ENCODE peak calls at places on chromosomes 3 and 15, in seven cellular contexts. One of them, this sample, is unnamed.

GRCh38 chr15:31267161-31268107 is 59.2 kb upstream of the KLF13 start:
- DNase-seq in Peyer's patch: peak; percentile 44
- DNase-seq in vagina: peak; percentile 77
- DNase-seq in ovary: no peak
- DNase-seq in uterus: no peak
- DNase-seq in heart left ventricle: no peak
- DNase-seq in HCT116: no peak
- DNase-seq in this sample: peak; percentile 1

GRCh38 chr3:76438971-76439370 is 600.9 kb upstream of the ROBO2 start:
- DNase-seq in Peyer's patch: no peak
- DNase-seq in vagina: no peak
- DNase-seq in ovary: no peak
- DNase-seq in uterus: no peak
- DNase-seq in heart left ventricle: no peak
- DNase-seq in HCT116: no peak
- DNase-seq in this sample: no peak

GRCh38 chr15:90190606-90191343 is 10.4 kb upstream of the SEMA4B start:
- DNase-seq in Peyer's patch: peak; percentile 95
- DNase-seq in vagina: no peak
- DNase-seq in ovary: no peak
- DNase-seq in uterus: no peak
- DNase-seq in heart left ventricle: no peak
- DNase-seq in HCT116: no peak
- DNase-seq in this sample: peak; percentile 87

GRCh38 chr15:67915374-67916050 is 75.7 kb upstream of the RNU6-1 start:
- DNase-seq in Peyer's patch: peak; percentile 61
- DNase-seq in vagina: peak; percentile 92
- DNase-seq in ovary: peak; percentile 61
- DNase-seq in uterus: peak; percentile 79
- DNase-seq in heart left ventricle: peak; percentile 60
- DNase-seq in HCT116: no peak
- DNase-seq in this sample: peak; percentile 93

GRCh38 chr15:60685346-60685937 is 206.5 kb upstream of the ICE2 start:
- DNase-seq in Peyer's patch: no peak
- DNase-seq in vagina: no peak
- DNase-seq in ovary: no peak
- DNase-seq in uterus: no peak
- DNase-seq in heart left ventricle: no peak
- DNase-seq in HCT116: no peak
- DNase-seq in this sample: no peak

GRCh38 chr3:190369701-190370295 is 18.2 kb upstream of the CLDN16 start:
- DNase-seq in Peyer's patch: no peak
- DNase-seq in vagina: no peak
- DNase-seq in ovary: no peak
- DNase-seq in uterus: no peak
- DNase-seq in heart left ventricle: no peak
- DNase-seq in HCT116: no peak
- DNase-seq in this sample: peak; percentile 62

GRCh38 chr3:32843504-32844321 is 25.9 kb downstream of the TRIM71 start:
- DNase-seq in Peyer's patch: no peak
- DNase-seq in vagina: no peak
- DNase-seq in ovary: no peak
- DNase-seq in uterus: no peak
- DNase-seq in heart left ventricle: no peak
- DNase-seq in HCT116: no peak
- DNase-seq in this sample: no peak

GRCh38 chr3:13483988-13484695 is 4.0 kb downstream of the HDAC11 start:
- DNase-seq in Peyer's patch: no peak
- DNase-seq in vagina: no peak
- DNase-seq in ovary: no peak
- DNase-seq in uterus: no peak
- DNase-seq in heart left ventricle: no peak
- DNase-seq in HCT116: no peak
- DNase-seq in this sample: no peak

GRCh38 chr3:186194451-186194811 is 85.5 kb upstream of the ETV5 start:
- DNase-seq in Peyer's patch: no peak
- DNase-seq in vagina: no peak
- DNase-seq in ovary: no peak
- DNase-seq in uterus: no peak
- DNase-seq in heart left ventricle: no peak
- DNase-seq in HCT116: no peak
- DNase-seq in this sample: no peak

GRCh38 chr15:64354683-64355558 is 1.1 kb downstream of the CSNK1G1 start:
- DNase-seq in Peyer's patch: no peak
- DNase-seq in vagina: no peak
- DNase-seq in ovary: no peak
- DNase-seq in uterus: no peak
- DNase-seq in heart left ventricle: no peak
- DNase-seq in HCT116: no peak
- DNase-seq in this sample: peak; percentile 7

GRCh38 chr15:64356443-64357040 is 569 bp upstream of the CSNK1G1 start:
- DNase-seq in Peyer's patch: no peak
- DNase-seq in vagina: no peak
- DNase-seq in ovary: no peak
- DNase-seq in uterus: no peak
- DNase-seq in heart left ventricle: no peak
- DNase-seq in HCT116: peak; percentile 61
- DNase-seq in this sample: no peak

GRCh38 chr15:64361259-64361658 is 5.3 kb upstream of the CSNK1G1 start:
- DNase-seq in Peyer's patch: no peak
- DNase-seq in vagina: no peak
- DNase-seq in ovary: no peak
- DNase-seq in uterus: no peak
- DNase-seq in heart left ventricle: no peak
- DNase-seq in HCT116: no peak
- DNase-seq in this sample: no peak

GRCh38 chr15:64351265-64351664 is 4.7 kb downstream of the CSNK1G1 start:
- DNase-seq in Peyer's patch: no peak
- DNase-seq in vagina: no peak
- DNase-seq in ovary: no peak
- DNase-seq in uterus: no peak
- DNase-seq in heart left ventricle: no peak
- DNase-seq in HCT116: no peak
- DNase-seq in this sample: no peak

GRCh38 chr15:64355559-64356442 is at the start of gene CSNK1G1:
- DNase-seq in Peyer's patch: peak; percentile 97
- DNase-seq in vagina: peak; percentile 97
- DNase-seq in ovary: peak; percentile 95
- DNase-seq in uterus: peak; percentile 95
- DNase-seq in heart left ventricle: peak; percentile 97
- DNase-seq in HCT116: peak; percentile 91
- DNase-seq in this sample: peak; percentile 92
- TF ChIP-seq POLR2A in Peyer's patch: no peak
- TF ChIP-seq POLR2A in vagina: no peak
- TF ChIP-seq POLR2A in ovary: no peak
- TF ChIP-seq POLR2A in uterus: peak; percentile 32
- TF ChIP-seq POLR2A in heart left ventricle: peak; percentile 34
- TF ChIP-seq POLR2A in HCT116: no peak
- TF ChIP-seq POLR2A in this sample: peak; percentile 41

DNA sequence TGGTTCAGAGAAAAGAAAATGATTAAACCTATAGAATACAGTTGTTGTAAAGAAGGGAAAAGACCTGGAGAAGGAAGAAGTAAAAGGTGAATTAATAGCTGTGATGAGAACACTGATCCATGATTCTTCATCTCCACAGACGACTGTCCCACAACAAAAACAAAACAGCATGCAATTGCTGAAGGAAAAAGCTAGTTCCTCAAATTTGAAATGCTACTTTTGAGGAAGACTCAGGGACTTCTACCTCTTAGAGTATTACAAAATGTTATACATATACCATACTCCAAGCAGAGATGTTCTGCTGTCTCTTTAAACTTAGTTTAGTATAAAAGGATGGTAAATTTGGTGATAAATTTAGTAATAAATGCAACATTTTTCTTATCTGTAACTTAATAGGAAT is 21.5 kb downstream of the ALCAM start:
- DNase-seq in Peyer's patch: no peak
- DNase-seq in vagina: no peak
- DNase-seq in ovary: no peak
- DNase-seq in uterus: no peak
- DNase-seq in heart left ventricle: no peak
- DNase-seq in HCT116: no peak
- DNase-seq in this sample: no peak
- TF ChIP-seq POLR2A in Peyer's patch: no peak
- TF ChIP-seq POLR2A in vagina: no peak
- TF ChIP-seq POLR2A in ovary: no peak
- TF ChIP-seq POLR2A in uterus: no peak
- TF ChIP-seq POLR2A in heart left ventricle: no peak
- TF ChIP-seq POLR2A in HCT116: no peak
- TF ChIP-seq POLR2A in this sample: no peak

DNA sequence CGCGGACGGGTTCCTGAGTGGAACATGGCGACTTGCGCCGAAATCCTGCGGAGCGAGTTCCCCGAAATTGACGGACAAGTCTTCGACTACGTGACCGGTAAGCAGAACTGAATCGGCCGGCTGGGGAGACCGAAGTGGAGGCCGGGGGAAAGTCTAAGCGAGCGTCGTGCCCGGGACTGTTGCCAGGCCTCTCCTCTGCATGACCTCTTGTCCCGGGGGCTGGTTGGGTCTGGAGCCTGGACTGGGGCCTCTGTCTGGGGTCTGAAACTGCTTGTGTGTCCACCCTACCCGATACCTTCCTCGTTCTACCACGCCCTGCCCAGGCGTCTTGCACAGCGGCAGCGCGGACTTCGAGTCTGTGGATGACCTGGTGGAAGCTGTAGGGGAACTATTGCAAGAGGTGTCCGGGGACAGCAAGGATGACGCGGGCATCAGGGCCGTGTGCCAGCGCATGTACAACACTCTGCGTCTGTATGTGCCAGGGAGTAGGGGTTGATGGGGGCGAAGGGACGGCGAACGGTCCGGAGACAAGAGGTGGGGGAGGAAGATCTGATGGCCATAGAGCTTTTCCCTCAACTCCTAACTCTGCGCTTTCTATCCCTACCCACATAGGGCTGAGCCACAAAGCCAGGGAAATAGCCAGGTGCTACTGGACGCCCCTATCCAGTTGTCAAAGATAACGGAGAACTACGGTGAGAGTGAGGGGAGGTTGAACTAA is at the start of gene ABCF3:
- DNase-seq in Peyer's patch: peak; percentile 76
- DNase-seq in vagina: peak; percentile 90
- DNase-seq in ovary: no peak
- DNase-seq in uterus: peak; percentile 49
- DNase-seq in heart left ventricle: peak; percentile 82
- DNase-seq in HCT116: no peak
- DNase-seq in this sample: no peak
- TF ChIP-seq POLR2A in Peyer's patch: peak; percentile 60
- TF ChIP-seq POLR2A in vagina: no peak
- TF ChIP-seq POLR2A in ovary: peak; percentile 68
- TF ChIP-seq POLR2A in uterus: peak; percentile 79
- TF ChIP-seq POLR2A in heart left ventricle: no peak
- TF ChIP-seq POLR2A in HCT116: no peak
- TF ChIP-seq POLR2A in this sample: no peak

GRCh38 chr3:50472958-50473357 is 30.5 kb downstream of the CACNA2D2 start:
- DNase-seq in Peyer's patch: no peak
- DNase-seq in vagina: no peak
- DNase-seq in ovary: no peak
- DNase-seq in uterus: no peak
- DNase-seq in heart left ventricle: no peak
- DNase-seq in HCT116: no peak
- DNase-seq in this sample: no peak
- TF ChIP-seq POLR2A in Peyer's patch: no peak
- TF ChIP-seq POLR2A in vagina: no peak
- TF ChIP-seq POLR2A in ovary: no peak
- TF ChIP-seq POLR2A in uterus: no peak
- TF ChIP-seq POLR2A in heart left ventricle: no peak
- TF ChIP-seq POLR2A in HCT116: no peak
- TF ChIP-seq POLR2A in this sample: no peak

GRCh38 chr3:172708905-172709775 is 1.7 kb downstream of the NCEH1 start:
- DNase-seq in Peyer's patch: no peak
- DNase-seq in vagina: no peak
- DNase-seq in ovary: no peak
- DNase-seq in uterus: no peak
- DNase-seq in heart left ventricle: no peak
- DNase-seq in HCT116: no peak
- DNase-seq in this sample: no peak
- TF ChIP-seq POLR2A in Peyer's patch: no peak
- TF ChIP-seq POLR2A in vagina: no peak
- TF ChIP-seq POLR2A in ovary: no peak
- TF ChIP-seq POLR2A in uterus: no peak
- TF ChIP-seq POLR2A in heart left ventricle: no peak
- TF ChIP-seq POLR2A in HCT116: no peak
- TF ChIP-seq POLR2A in this sample: no peak

GRCh38 chr3:66998075-66998898 is at the start of gene KBTBD8:
- DNase-seq in Peyer's patch: peak; percentile 99
- DNase-seq in vagina: peak; percentile 99
- DNase-seq in ovary: peak; percentile 97
- DNase-seq in uterus: peak; percentile 96
- DNase-seq in heart left ventricle: peak; percentile 99
- DNase-seq in HCT116: peak; percentile 96
- DNase-seq in this sample: peak; percentile 99
- TF ChIP-seq POLR2A in Peyer's patch: no peak
- TF ChIP-seq POLR2A in vagina: no peak
- TF ChIP-seq POLR2A in ovary: no peak
- TF ChIP-seq POLR2A in uterus: peak; percentile 18
- TF ChIP-seq POLR2A in heart left ventricle: peak; percentile 71
- TF ChIP-seq POLR2A in HCT116: no peak
- TF ChIP-seq POLR2A in this sample: peak; percentile 32